ENCODE peak calls at places on chromosomes 13 and 19, in six cellular contexts. One of them, this sample, is unnamed. For H3K4me1, the result is how much of the 10 kb centered on the place peaks cover.

GRCh38 chr19:30878456-30878855 is 470.8 kb downstream of the TSHZ3 start:
- DNase-seq in colonic mucosa: no peak
- DNase-seq in OCI-LY7: no peak
- DNase-seq in neural progenitor cell: no peak
- DNase-seq in Peyer's patch: no peak
- DNase-seq in A673: no peak
- DNase-seq in this sample: no peak

GRCh38 chr13:67635754-67636153 is 405.6 kb upstream of the PCDH9 start:
- DNase-seq in colonic mucosa: no peak
- DNase-seq in OCI-LY7: no peak
- DNase-seq in neural progenitor cell: no peak
- DNase-seq in Peyer's patch: no peak
- DNase-seq in A673: peak
- DNase-seq in this sample: no peak

GRCh38 chr19:4473011-4473410 is 914 bp downstream of the HDGFL2 start:
- DNase-seq in colonic mucosa: no peak
- DNase-seq in OCI-LY7: no peak
- DNase-seq in neural progenitor cell: peak
- DNase-seq in Peyer's patch: no peak
- DNase-seq in A673: no peak
- DNase-seq in this sample: no peak

GRCh38 chr19:32287811-32288227 is 57.6 kb upstream of the ZNF507 start:
- DNase-seq in colonic mucosa: peak
- DNase-seq in OCI-LY7: peak
- DNase-seq in neural progenitor cell: peak
- DNase-seq in Peyer's patch: peak
- DNase-seq in A673: peak
- DNase-seq in this sample: peak

GRCh38 chr19:11848594-11849263 is at the start of gene ZNF439:
- DNase-seq in colonic mucosa: peak
- DNase-seq in OCI-LY7: peak
- DNase-seq in neural progenitor cell: peak
- DNase-seq in Peyer's patch: peak
- DNase-seq in A673: peak
- DNase-seq in this sample: peak

GRCh38 chr19:34475026-34475974 is 6.3 kb upstream of the WTIP start:
- DNase-seq in colonic mucosa: no peak
- DNase-seq in OCI-LY7: no peak
- DNase-seq in neural progenitor cell: no peak
- DNase-seq in Peyer's patch: no peak
- DNase-seq in A673: peak
- DNase-seq in this sample: peak

GRCh38 chr19:1417145-1417544 is 9.8 kb downstream of the DAZAP1 start:
- DNase-seq in colonic mucosa: no peak
- DNase-seq in OCI-LY7: no peak
- DNase-seq in neural progenitor cell: no peak
- DNase-seq in Peyer's patch: no peak
- DNase-seq in A673: no peak
- DNase-seq in this sample: peak

GRCh38 chr19:13281567-13282291 is 131.5 kb downstream of the IER2 start:
- DNase-seq in colonic mucosa: no peak
- DNase-seq in OCI-LY7: no peak
- DNase-seq in neural progenitor cell: no peak
- DNase-seq in Peyer's patch: no peak
- DNase-seq in A673: peak
- DNase-seq in this sample: no peak

GRCh38 chr19:16619456-16619855 is 8.5 kb downstream of the MED26 start:
- DNase-seq in colonic mucosa: no peak
- DNase-seq in OCI-LY7: no peak
- DNase-seq in neural progenitor cell: no peak
- DNase-seq in Peyer's patch: no peak
- DNase-seq in A673: no peak
- DNase-seq in this sample: no peak

GRCh38 chr19:29485293-29485692 is 40.5 kb upstream of the VSTM2B start:
- DNase-seq in colonic mucosa: no peak
- DNase-seq in OCI-LY7: no peak
- DNase-seq in neural progenitor cell: no peak
- DNase-seq in Peyer's patch: peak
- DNase-seq in A673: no peak
- DNase-seq in this sample: no peak

GRCh38 chr19:38571682-38572081 is 46.1 kb downstream of the MAP4K1 start:
- DNase-seq in colonic mucosa: no peak
- DNase-seq in OCI-LY7: no peak
- DNase-seq in neural progenitor cell: no peak
- DNase-seq in Peyer's patch: no peak
- DNase-seq in A673: no peak
- DNase-seq in this sample: no peak

GRCh38 chr19:45417151-45417550 is 6.6 kb downstream of the ERCC1 start:
- DNase-seq in colonic mucosa: no peak
- DNase-seq in OCI-LY7: no peak
- DNase-seq in neural progenitor cell: no peak
- DNase-seq in Peyer's patch: no peak
- DNase-seq in A673: no peak
- DNase-seq in this sample: no peak
- H3K4me1 ChIP-seq in colonic mucosa: under half
- H3K4me1 ChIP-seq in OCI-LY7: under half
- H3K4me1 ChIP-seq in neural progenitor cell: under half
- H3K4me1 ChIP-seq in Peyer's patch: under half
- H3K4me1 ChIP-seq in A673: under half
- H3K4me1 ChIP-seq in this sample: under half

GRCh38 chr13:76222511-76222910 is 586.4 kb downstream of the LMO7 start:
- DNase-seq in colonic mucosa: no peak
- DNase-seq in OCI-LY7: no peak
- DNase-seq in neural progenitor cell: no peak
- DNase-seq in Peyer's patch: no peak
- DNase-seq in A673: no peak
- DNase-seq in this sample: peak

GRCh38 chr13:76225815-76226489 is 589.8 kb downstream of the LMO7 start:
- DNase-seq in colonic mucosa: no peak
- DNase-seq in OCI-LY7: no peak
- DNase-seq in neural progenitor cell: peak
- DNase-seq in Peyer's patch: no peak
- DNase-seq in A673: no peak
- DNase-seq in this sample: peak

GRCh38 chr13:76226941-76227340 is 590.8 kb downstream of the LMO7 start:
- DNase-seq in colonic mucosa: no peak
- DNase-seq in OCI-LY7: no peak
- DNase-seq in neural progenitor cell: no peak
- DNase-seq in Peyer's patch: no peak
- DNase-seq in A673: no peak
- DNase-seq in this sample: no peak

GRCh38 chr13:76223999-76224398 is 587.9 kb downstream of the LMO7 start:
- DNase-seq in colonic mucosa: no peak
- DNase-seq in OCI-LY7: no peak
- DNase-seq in neural progenitor cell: no peak
- DNase-seq in Peyer's patch: no peak
- DNase-seq in A673: no peak
- DNase-seq in this sample: no peak

DNA sequence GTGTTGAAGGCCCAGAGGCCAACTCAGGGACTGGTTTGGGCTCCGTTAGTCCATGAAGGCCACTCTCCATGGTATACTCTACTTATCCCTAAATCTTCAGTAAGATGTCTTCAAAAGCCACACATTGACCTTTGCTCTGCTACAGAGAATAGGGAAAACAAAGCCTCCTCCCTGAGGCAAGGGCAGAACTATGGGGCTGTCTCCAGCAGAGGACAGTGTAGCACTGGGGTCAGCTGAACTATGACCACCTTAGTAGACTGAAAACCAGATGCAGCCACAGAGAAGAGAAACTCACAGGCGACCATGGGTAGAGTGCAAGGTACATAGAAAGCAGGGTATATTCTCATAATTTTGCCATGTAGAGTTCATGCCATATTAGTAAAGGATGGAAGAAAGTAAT is 587.4 kb downstream of the LMO7 start:
- DNase-seq in colonic mucosa: no peak
- DNase-seq in OCI-LY7: no peak
- DNase-seq in neural progenitor cell: peak
- DNase-seq in Peyer's patch: no peak
- DNase-seq in A673: no peak
- DNase-seq in this sample: no peak
- TF ChIP-seq CTCF in colonic mucosa: no peak
- TF ChIP-seq CTCF in OCI-LY7: peak
- TF ChIP-seq CTCF in neural progenitor cell: peak
- TF ChIP-seq CTCF in Peyer's patch: no peak
- TF ChIP-seq CTCF in A673: no peak
- TF ChIP-seq CTCF in this sample: no peak

DNA sequence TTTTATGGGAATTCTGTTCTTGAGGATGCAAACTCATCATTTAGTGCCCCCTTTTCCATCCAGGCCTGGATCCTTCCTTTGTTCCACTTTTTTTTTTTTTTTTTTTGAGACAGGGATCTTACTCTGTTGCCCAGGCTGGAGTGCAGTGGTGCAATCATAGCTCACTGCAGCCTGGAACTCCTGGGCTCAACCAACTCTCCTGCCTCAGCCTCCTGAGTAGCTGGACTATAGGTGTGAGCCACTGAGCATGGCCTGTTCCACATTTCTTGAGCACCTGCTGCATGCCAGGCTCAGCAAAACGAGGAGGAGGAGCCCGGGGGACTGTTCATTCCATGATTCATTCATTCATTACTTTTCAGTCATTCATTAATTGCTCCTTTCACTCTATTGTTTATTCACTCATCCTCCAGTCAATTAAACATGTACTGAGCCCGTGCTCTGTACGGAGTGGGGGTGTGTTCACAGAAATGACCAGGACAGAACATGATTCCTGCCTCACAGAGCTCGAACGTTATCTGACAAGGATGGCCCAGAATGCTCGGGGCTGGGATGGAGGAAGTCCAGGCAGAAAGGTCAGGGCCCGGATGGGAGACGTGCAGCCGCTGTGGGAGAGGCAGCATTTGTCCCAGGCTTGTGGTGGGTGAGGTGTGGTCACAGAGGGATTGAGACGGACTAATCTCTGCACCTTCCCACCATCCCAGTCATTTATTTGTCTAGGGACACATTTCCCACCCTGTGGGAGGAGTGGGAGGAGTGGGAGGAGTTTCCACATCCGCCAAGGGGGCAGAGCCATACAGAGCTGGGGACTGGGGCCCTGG is 51.2 kb upstream of the SHKBP1 start:
- DNase-seq in colonic mucosa: no peak
- DNase-seq in OCI-LY7: no peak
- DNase-seq in neural progenitor cell: no peak
- DNase-seq in Peyer's patch: no peak
- DNase-seq in A673: no peak
- DNase-seq in this sample: no peak
- H3K4me1 ChIP-seq in colonic mucosa: under half
- H3K4me1 ChIP-seq in OCI-LY7: under half
- H3K4me1 ChIP-seq in neural progenitor cell: under half
- H3K4me1 ChIP-seq in Peyer's patch: under half
- H3K4me1 ChIP-seq in A673: under half
- H3K4me1 ChIP-seq in this sample: under half

DNA sequence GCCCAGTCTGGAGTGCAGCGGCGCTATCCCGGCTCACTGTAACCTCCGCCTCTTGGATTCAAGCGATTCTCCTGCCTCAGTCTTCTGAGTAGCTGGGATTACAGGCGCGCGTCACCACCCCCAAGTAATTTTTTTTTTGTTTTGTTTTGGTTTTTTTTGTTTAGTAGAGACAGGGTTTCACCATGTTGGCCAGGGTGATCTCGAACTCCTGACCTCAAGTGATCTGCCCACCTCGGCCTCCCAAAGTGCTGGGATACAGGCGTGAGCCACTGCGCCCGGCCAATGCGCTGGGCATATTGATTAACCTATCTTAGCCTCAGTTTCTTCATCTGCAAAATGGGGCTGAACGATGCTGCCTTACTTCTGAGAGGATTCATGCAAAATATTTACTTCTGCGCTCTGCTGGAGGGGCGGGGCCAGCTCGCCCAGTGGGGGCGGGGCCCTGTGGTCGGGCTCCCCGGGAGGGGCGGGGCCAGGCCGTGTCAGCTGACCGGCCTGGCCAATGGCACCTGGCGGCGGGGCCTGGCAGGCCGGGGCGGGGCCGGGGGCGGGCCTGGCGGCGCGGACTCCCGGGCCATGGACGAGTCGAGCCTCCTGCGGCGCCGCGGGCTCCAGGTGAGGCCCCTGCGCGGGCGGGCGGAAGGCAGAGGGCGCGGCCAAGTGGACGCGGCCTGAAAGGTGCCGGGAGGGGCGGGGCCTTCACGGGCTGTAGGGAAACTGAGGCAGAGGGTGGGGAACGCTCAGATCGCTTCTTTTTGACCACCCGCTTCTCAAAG is at the start of gene MAST3:
- DNase-seq in colonic mucosa: peak
- DNase-seq in OCI-LY7: peak
- DNase-seq in neural progenitor cell: peak
- DNase-seq in Peyer's patch: peak
- DNase-seq in A673: peak
- DNase-seq in this sample: no peak
- TF ChIP-seq CTCF in colonic mucosa: no peak
- TF ChIP-seq CTCF in OCI-LY7: no peak
- TF ChIP-seq CTCF in neural progenitor cell: no peak
- TF ChIP-seq CTCF in Peyer's patch: no peak
- TF ChIP-seq CTCF in A673: no peak
- TF ChIP-seq CTCF in this sample: no peak

GRCh38 chr19:40445945-40446784 is 2.0 kb upstream of the SERTAD3 start:
- DNase-seq in colonic mucosa: peak
- DNase-seq in OCI-LY7: no peak
- DNase-seq in neural progenitor cell: peak
- DNase-seq in Peyer's patch: no peak
- DNase-seq in A673: peak
- DNase-seq in this sample: no peak

GRCh38 chr19:40445637-40445944 is 1.5 kb upstream of the SERTAD3 start:
- DNase-seq in colonic mucosa: no peak
- DNase-seq in OCI-LY7: no peak
- DNase-seq in neural progenitor cell: no peak
- DNase-seq in Peyer's patch: no peak
- DNase-seq in A673: no peak
- DNase-seq in this sample: no peak

GRCh38 chr19:40443930-40444180 is 280 bp downstream of the SERTAD3 start:
- DNase-seq in colonic mucosa: no peak
- DNase-seq in OCI-LY7: peak
- DNase-seq in neural progenitor cell: no peak
- DNase-seq in Peyer's patch: no peak
- DNase-seq in A673: no peak
- DNase-seq in this sample: no peak

GRCh38 chr19:40444181-40445005 is at the start of gene SERTAD3:
- DNase-seq in colonic mucosa: peak
- DNase-seq in OCI-LY7: peak
- DNase-seq in neural progenitor cell: peak
- DNase-seq in Peyer's patch: peak
- DNase-seq in A673: peak
- DNase-seq in this sample: peak

GRCh38 chr19:40445006-40445312 is 824 bp upstream of the SERTAD3 start:
- DNase-seq in colonic mucosa: no peak
- DNase-seq in OCI-LY7: no peak
- DNase-seq in neural progenitor cell: no peak
- DNase-seq in Peyer's patch: no peak
- DNase-seq in A673: no peak
- DNase-seq in this sample: no peak
- H3K4me1 ChIP-seq in colonic mucosa: under half
- H3K4me1 ChIP-seq in OCI-LY7: under half
- H3K4me1 ChIP-seq in neural progenitor cell: under half
- H3K4me1 ChIP-seq in Peyer's patch: under half
- H3K4me1 ChIP-seq in A673: under half
- H3K4me1 ChIP-seq in this sample: under half

DNA sequence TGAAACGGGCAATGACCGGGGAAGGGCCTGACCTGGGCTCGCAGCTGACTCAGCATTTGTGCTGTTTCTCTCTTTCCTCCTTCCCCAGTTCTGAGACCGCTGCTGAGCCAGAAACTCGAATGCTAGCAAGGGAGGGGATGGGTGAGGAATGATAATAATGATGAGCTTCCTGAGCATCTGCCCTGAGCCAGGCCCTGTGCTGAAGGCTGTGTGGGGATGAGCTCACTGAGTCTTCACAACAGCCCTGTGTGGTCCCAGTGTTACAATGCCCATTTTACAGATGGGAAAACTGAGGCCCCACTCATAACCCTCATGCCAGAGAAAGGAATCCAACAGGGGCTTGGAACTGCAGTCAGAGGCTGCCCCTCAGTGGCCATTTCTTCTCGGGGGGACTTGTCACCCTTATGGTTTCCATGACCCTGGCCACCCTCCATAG is 8.1 kb downstream of the SULT2B1 start:
- DNase-seq in colonic mucosa: no peak
- DNase-seq in OCI-LY7: peak
- DNase-seq in neural progenitor cell: peak
- DNase-seq in Peyer's patch: no peak
- DNase-seq in A673: no peak
- DNase-seq in this sample: no peak
- TF ChIP-seq CTCF in colonic mucosa: no peak
- TF ChIP-seq CTCF in OCI-LY7: peak
- TF ChIP-seq CTCF in neural progenitor cell: peak
- TF ChIP-seq CTCF in Peyer's patch: no peak
- TF ChIP-seq CTCF in A673: no peak
- TF ChIP-seq CTCF in this sample: no peak